ENCODE peak calls at places on chromosome 17, in five cellular contexts. J is lung, S is HepG2, G is stomach, F is aorta. N is an unnamed sample.

GRCh38 chr17:9959377-9959981 is 54.4 kb upstream of the RCVRN start:
- DNase-seq in G (no peak), F (peak; percentile 38), S (peak; percentile 15), J (no peak), N (no peak)

GRCh38 chr17:2087597-2088211 is 32.8 kb downstream of the HIC1 start:
- DNase-seq in G (no peak), F (peak; percentile 84), S (no peak), J (peak; percentile 51), N (no peak)

GRCh38 chr17:58529275-58529674 is 14.8 kb upstream of the MTMR4 start:
- DNase-seq in G (no peak), J (no peak), S (no peak), F (no peak), N (no peak)

GRCh38 chr17:44384281-44384822 is 5.1 kb downstream of the ITGA2B start:
- DNase-seq in S (no peak), F (no peak), J (no peak), G (no peak), N (no peak)

GRCh38 chr17:34420254-34420766 is 57.3 kb upstream of the CCL1 start:
- DNase-seq in S (peak; percentile 31), J (peak; percentile 71), G (peak; percentile 68), F (peak; percentile 62), N (peak; percentile 79)

GRCh38 chr17:78497115-78497540 is 80.1 kb downstream of the DNAH17 start:
- DNase-seq in S (peak; percentile 79), F (peak; percentile 79), J (peak; percentile 76), G (peak; percentile 70), N (peak; percentile 45)

GRCh38 chr17:17849863-17850373 is 13.1 kb upstream of the SREBF1 start:
- DNase-seq in G (peak; percentile 44), F (peak; percentile 79), S (peak; percentile 62), J (no peak), N (peak; percentile 65)

GRCh38 chr17:8818047-8818446 is 18.9 kb upstream of the MFSD6L start:
- DNase-seq in J (no peak), S (no peak), G (no peak), F (no peak), N (no peak)

GRCh38 chr17:34713687-34714086 is 134.3 kb downstream of the TMEM132E start:
- DNase-seq in G (no peak), F (no peak), S (no peak), J (no peak), N (no peak)

GRCh38 chr17:38741853-38742421 is 6.2 kb downstream of the PCGF2 start:
- DNase-seq in S (no peak), G (peak; percentile 83), J (no peak), F (peak; percentile 60), N (no peak)

GRCh38 chr17:21019976-21020575 is 22.7 kb downstream of the USP22 start:
- DNase-seq in F (peak; percentile 70), S (no peak), J (no peak), G (peak; percentile 55), N (peak; percentile 58)

GRCh38 chr17:16269658-16270057 is 52.6 kb downstream of the PIGL start:
- DNase-seq in S (no peak), G (no peak), F (no peak), J (no peak), N (no peak)

DNA sequence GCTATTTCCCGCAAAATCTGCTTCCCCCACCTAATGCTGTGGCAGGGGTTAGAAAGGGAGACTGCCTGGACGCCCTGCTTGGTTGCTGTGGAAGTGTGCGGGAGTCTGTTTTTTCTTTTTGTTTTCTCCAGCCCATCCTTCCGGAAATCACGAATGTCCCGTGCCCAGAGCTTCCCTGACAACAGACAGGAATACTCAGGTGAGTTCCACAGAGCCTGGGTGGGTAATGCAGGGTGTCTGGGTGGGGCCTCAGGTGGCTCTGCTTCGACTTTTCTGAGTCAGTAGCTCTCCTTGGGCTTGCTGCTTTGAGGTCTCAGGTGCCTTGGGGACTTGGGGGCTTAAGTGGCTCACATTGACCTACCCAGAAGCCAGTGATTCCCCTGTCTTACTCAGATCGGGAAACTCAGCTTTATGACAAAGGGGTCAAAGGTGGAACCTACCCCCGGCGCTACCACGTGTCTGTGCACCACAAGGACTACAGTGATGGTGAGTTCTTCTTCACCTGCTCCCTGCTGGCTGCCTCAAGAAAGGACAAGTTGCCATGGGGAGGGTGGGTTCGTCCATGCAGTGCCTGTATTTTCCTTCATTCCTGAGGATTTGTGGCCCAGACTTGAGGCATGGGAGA is 11.4 kb downstream of the LIMD2 start:
- DNase-seq in F (no peak), G (no peak), S (no peak), J (no peak), N (no peak)
- H3K4me3 ChIP-seq in F (no peak overlapping the region), G (no peak overlapping the region), S (no peak overlapping the region), J (no peak overlapping the region), N (no peak overlapping the region)

GRCh38 chr17:37106049-37106448 is 157.3 kb downstream of the AATF start:
- DNase-seq in J (no peak), F (no peak), G (no peak), S (no peak), N (no peak)
- H3K36me3 ChIP-seq in J (peaks cover 24% of the 10 kb centered on the region), F (peaks cover 6% of the 10 kb centered on the region), G (peaks cover 80% of the 10 kb centered on the region), S (peaks cover 73% of the 10 kb centered on the region), N (peaks cover 6% of the 10 kb centered on the region)

DNA sequence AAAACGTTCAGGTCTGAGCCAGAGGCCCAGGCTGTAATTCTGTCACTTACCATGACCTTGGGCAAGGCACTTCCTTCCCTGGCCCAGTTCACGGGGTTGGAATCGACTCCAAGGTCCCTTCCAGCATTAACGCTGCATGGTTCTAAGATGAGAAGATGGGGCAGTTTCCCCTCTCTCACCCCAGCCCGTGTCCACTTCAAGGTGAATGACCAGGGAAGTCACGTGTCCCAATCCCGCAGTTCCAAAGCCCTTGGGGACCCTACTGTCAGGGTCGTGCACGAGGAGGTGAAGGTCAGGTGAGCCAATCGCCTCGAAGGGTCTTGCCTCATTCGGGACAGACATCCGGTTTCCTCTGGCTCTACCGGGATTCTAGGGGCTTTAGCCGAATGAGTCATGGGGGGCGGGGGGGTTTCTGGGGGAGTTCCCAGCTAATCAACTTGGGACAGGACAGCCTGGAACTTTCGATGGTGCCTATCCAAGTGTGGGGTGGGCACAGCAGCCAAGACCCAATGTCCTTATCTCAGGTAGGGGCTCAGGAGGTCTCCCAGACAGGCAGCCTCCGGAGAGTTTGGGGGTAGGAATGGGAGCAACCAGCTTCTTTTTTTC is 762 bp upstream of the CSF3 start:
- DNase-seq in F (no peak), J (no peak), G (no peak), S (peak; percentile 40), N (no peak)
- H3K4me3 ChIP-seq in F (no peak overlapping the region), J (no peak overlapping the region), G (no peak overlapping the region), S (peak overlapping the region; percentile 25), N (no peak overlapping the region)

GRCh38 chr17:1054656-1055055 is 57.7 kb downstream of the TIMM22 start:
- DNase-seq in F (peak; percentile 15), J (no peak), G (no peak), S (no peak), N (no peak)
- H3K36me3 ChIP-seq in F (peaks cover 2% of the 10 kb centered on the region), J (peaks cover 5% of the 10 kb centered on the region), G (peaks cover 80% of the 10 kb centered on the region), S (peaks cover 4% of the 10 kb centered on the region), N (peaks cover 24% of the 10 kb centered on the region)

DNA sequence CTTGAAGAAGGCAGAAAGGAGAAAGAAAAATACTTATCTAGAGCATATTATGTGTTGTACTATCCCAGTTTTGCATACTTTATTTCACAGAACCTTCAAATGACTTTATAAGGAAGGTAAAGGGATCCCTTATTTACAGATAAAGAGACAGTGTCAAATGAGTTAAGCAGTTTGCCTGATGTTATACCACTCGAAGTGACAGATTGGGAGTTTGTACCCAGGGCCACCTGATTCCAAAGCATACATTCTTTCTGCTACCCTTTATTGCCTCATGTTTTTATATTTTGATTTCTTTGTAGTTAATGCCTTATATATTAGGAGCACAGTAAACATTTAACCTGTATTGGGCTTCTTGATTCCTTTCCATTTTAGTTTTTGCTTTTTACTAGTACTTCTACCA is 4.9 kb downstream of the EVI2B start:
- DNase-seq in G (no peak), F (no peak), S (no peak), J (no peak), N (no peak)
- H3K4me3 ChIP-seq in G (no peak overlapping the region), F (no peak overlapping the region), S (no peak overlapping the region), J (no peak overlapping the region), N (peak overlapping the region; percentile 54)